ENCODE peak calls at places on chromosome 7, in six cellular contexts. L, C, V, O, T and G are unnamed samples. For H3K27me3 and H3K36me3, the result is how much of the 10 kb centered on the place peaks cover.

GRCh38 chr7:84237533-84238173 is 43.1 kb upstream of the SEMA3A start:
- DNase-seq in L (no peak), C (peak), V (peak), O (no peak), T (no peak), G (no peak)

GRCh38 chr7:148472406-148472805 is 118.2 kb upstream of the C7orf33 start:
- DNase-seq in L (no peak), C (no peak), V (peak), O (no peak), T (no peak), G (no peak)

GRCh38 chr7:78125884-78126283 is 327.3 kb downstream of the PHTF2 start:
- DNase-seq in L (no peak), C (peak), V (no peak), O (no peak), T (no peak), G (no peak)

GRCh38 chr7:21454182-21454581 is 26.3 kb downstream of the SP4 start:
- DNase-seq in L (no peak), C (no peak), V (no peak), O (no peak), T (no peak), G (no peak)

GRCh38 chr7:28455486-28455885 is 43.2 kb downstream of the CREB5 start:
- DNase-seq in L (no peak), C (no peak), V (no peak), O (no peak), T (no peak), G (peak)

GRCh38 chr7:10939237-10939910 is 34.3 kb upstream of the PHF14 start:
- DNase-seq in L (no peak), C (no peak), V (no peak), O (no peak), T (no peak), G (no peak)

GRCh38 chr7:149741629-149742028 is 31.8 kb downstream of the ZNF467 start:
- DNase-seq in L (no peak), C (no peak), V (no peak), O (no peak), T (no peak), G (no peak)

GRCh38 chr7:134548877-134549276 is at the start of gene AKR1B15:
- DNase-seq in L (no peak), C (peak), V (peak), O (no peak), T (no peak), G (no peak)

GRCh38 chr7:91135703-91136102 is 128.5 kb upstream of the FZD1 start:
- DNase-seq in L (no peak), C (no peak), V (no peak), O (no peak), T (no peak), G (no peak)

GRCh38 chr7:116542618-116543017 is 17.8 kb downstream of the CAV1 start:
- DNase-seq in L (no peak), C (peak), V (no peak), O (no peak), T (no peak), G (no peak)

GRCh38 chr7:66522518-66522917 is 106.2 kb upstream of the KCTD7 start:
- DNase-seq in L (no peak), C (no peak), V (no peak), O (no peak), T (no peak), G (peak)

GRCh38 chr7:121126801-121127534 is 138.5 kb downstream of the CPED1 start:
- DNase-seq in L (no peak), C (peak), V (no peak), O (no peak), T (no peak), G (no peak)

GRCh38 chr7:130566168-130566897 is 74.4 kb downstream of the MEST start:
- DNase-seq in L (no peak), C (peak), V (no peak), O (no peak), T (no peak), G (no peak)

GRCh38 chr7:84677386-84677785 is 482.8 kb upstream of the SEMA3A start:
- DNase-seq in L (peak), C (no peak), V (peak), O (no peak), T (no peak), G (no peak)

GRCh38 chr7:92633211-92633906 is 43.2 kb upstream of the FAM133B start:
- DNase-seq in L (no peak), C (peak), V (peak), O (no peak), T (no peak), G (no peak)

GRCh38 chr7:158609313-158609974 is 21.8 kb upstream of the PTPRN2 start:
- DNase-seq in L (no peak), C (no peak), V (no peak), O (no peak), T (no peak), G (no peak)

GRCh38 chr7:81846398-81846797 is 76.6 kb upstream of the HGF start:
- DNase-seq in L (no peak), C (peak), V (no peak), O (no peak), T (no peak), G (no peak)
- H3K4me3 ChIP-seq in L (no peak), C (no peak), V (no peak), O (no peak), T (peak), G (no peak)

GRCh38 chr7:30970074-30970473 is 6.3 kb downstream of the GHRHR start:
- DNase-seq in L (no peak), C (no peak), V (no peak), O (peak), T (no peak), G (no peak)

GRCh38 chr7:30971840-30972563 is 8.2 kb downstream of the GHRHR start:
- DNase-seq in L (no peak), C (no peak), V (no peak), O (peak), T (no peak), G (no peak)

GRCh38 chr7:30973292-30973691 is 9.5 kb downstream of the GHRHR start:
- DNase-seq in L (no peak), C (no peak), V (no peak), O (peak), T (no peak), G (no peak)

GRCh38 chr7:30970594-30971094 is 6.9 kb downstream of the GHRHR start:
- DNase-seq in L (no peak), C (no peak), V (no peak), O (peak), T (no peak), G (peak)

DNA sequence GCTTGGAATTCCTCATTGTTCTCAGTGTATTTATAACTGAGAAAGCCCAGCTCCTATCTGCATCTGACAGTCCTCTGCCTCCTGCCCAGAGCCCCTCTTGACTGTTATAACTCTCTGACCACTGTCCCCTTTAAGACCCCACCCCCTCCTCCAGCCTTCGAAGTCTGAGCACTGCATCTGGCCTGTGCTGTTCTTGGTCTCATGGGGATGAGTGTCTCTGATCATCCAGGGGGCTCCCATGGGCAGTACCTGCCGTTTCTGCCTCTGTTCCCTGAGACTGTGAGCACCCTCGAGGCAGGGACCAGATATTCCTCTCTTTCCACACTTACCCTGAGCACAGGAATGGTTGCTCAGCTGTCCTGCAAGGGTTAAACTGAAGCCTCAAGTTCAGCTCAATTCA is 7.7 kb downstream of the GHRHR start:
- DNase-seq in L (no peak), C (no peak), V (no peak), O (no peak), T (no peak), G (no peak)
- H3K27me3 ChIP-seq in L (under half), C (half or more), V (under half), O (under half), T (under half), G (under half)

GRCh38 chr7:1725199-1725701 is 55.2 kb downstream of the ELFN1 start:
- DNase-seq in L (no peak), C (no peak), V (no peak), O (no peak), T (no peak), G (peak)

GRCh38 chr7:1723254-1723653 is 53.2 kb downstream of the ELFN1 start:
- DNase-seq in L (no peak), C (no peak), V (no peak), O (no peak), T (no peak), G (no peak)

GRCh38 chr7:1727079-1727478 is 57.0 kb downstream of the ELFN1 start:
- DNase-seq in L (no peak), C (no peak), V (no peak), O (no peak), T (no peak), G (no peak)

GRCh38 chr7:1725766-1726630 is 55.9 kb downstream of the ELFN1 start:
- DNase-seq in L (no peak), C (no peak), V (no peak), O (no peak), T (no peak), G (no peak)

GRCh38 chr7:1724118-1724910 is 54.2 kb downstream of the ELFN1 start:
- DNase-seq in L (no peak), C (no peak), V (no peak), O (no peak), T (no peak), G (no peak)
- H3K36me3 ChIP-seq in L (under half), C (under half), V (under half), O (under half), T (under half), G (under half)

GRCh38 chr7:4861673-4862072 is at the start of gene PAPOLB:
- DNase-seq in L (no peak), C (no peak), V (no peak), O (no peak), T (no peak), G (peak)
- H3K4me3 ChIP-seq in L (peak), C (peak), V (no peak), O (peak), T (peak), G (no peak)

GRCh38 chr7:101154693-101155102 is 422 bp downstream of the AP1S1 start:
- DNase-seq in L (no peak), C (no peak), V (no peak), O (no peak), T (no peak), G (no peak)

GRCh38 chr7:101151908-101152651 is 2.2 kb upstream of the AP1S1 start:
- DNase-seq in L (no peak), C (no peak), V (no peak), O (no peak), T (no peak), G (no peak)

GRCh38 chr7:101156277-101156676 is 2.0 kb downstream of the AP1S1 start:
- DNase-seq in L (no peak), C (no peak), V (no peak), O (no peak), T (no peak), G (peak)

GRCh38 chr7:101155303-101155702 is 1.0 kb downstream of the AP1S1 start:
- DNase-seq in L (no peak), C (no peak), V (no peak), O (no peak), T (no peak), G (peak)

DNA sequence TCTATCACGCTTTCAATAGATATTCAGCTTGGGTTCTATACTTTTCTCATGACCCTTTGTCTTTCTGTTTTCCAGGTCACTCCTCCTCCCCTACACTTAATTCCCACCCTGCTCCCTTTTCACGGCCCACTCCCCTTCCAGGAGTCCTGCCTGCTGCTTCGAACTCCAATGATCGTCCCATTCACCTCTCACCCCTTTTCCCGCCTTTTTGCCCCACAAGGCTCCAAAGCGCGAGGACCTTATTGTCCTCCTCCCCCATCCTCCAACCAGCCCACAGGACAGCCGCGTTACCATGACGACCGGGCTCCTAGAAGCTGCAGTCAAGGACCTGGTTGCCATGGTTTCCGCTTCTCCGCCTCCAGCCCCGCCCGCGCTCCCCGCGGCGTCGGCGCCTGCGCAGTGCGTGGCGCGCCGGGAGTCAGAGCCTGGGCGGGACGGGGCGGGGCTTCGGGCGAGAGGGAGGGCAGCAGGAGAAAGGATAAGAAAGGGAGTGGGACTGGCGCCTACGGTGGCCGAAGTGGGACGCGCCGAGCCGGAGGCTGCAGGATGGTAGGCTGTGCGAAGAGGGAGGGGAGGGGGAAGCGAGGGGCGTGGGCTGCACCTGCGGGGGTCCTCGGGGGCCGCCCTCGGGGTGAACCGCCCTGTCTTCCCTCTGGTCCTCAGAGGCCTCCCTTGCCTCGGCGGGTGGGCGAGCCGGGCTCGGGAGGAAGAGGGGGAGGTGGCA is at the start of gene AP1S1:
- DNase-seq in L (peak), C (peak), V (peak), O (peak), T (peak), G (peak)
- H3K27me3 ChIP-seq in L (under half), C (under half), V (under half), O (under half), T (under half), G (under half)